ENCODE peak calls at places on chromosomes 4 and X, in seven cellular contexts. One of them, this sample, is unnamed.

GRCh38 chr4:13240066-13240465 is 244.1 kb downstream of the RAB28 start:
- DNase-seq in HCT116: no peak
- DNase-seq in GM12878: no peak
- DNase-seq in H1: no peak
- DNase-seq in SK-N-SH: no peak
- DNase-seq in HepG2: no peak
- DNase-seq in K562: no peak
- DNase-seq in this sample: no peak

GRCh38 chr4:34183916-34184315 is 2060.4 kb downstream of the ARAP2 start:
- DNase-seq in HCT116: no peak
- DNase-seq in GM12878: no peak
- DNase-seq in H1: no peak
- DNase-seq in SK-N-SH: no peak
- DNase-seq in HepG2: no peak
- DNase-seq in K562: no peak
- DNase-seq in this sample: no peak

GRCh38 chrX:47191331-47191730 is 2.3 kb upstream of the UBA1 start:
- DNase-seq in HCT116: peak
- DNase-seq in GM12878: no peak
- DNase-seq in H1: peak
- DNase-seq in SK-N-SH: no peak
- DNase-seq in HepG2: no peak
- DNase-seq in K562: no peak
- DNase-seq in this sample: peak

GRCh38 chrX:71095971-71096701 is 485 bp downstream of the FOXO4 start:
- DNase-seq in HCT116: peak
- DNase-seq in GM12878: no peak
- DNase-seq in H1: no peak
- DNase-seq in SK-N-SH: peak
- DNase-seq in HepG2: no peak
- DNase-seq in K562: peak
- DNase-seq in this sample: peak

GRCh38 chrX:49282647-49283011 is 13.0 kb downstream of the PPP1R3F start:
- DNase-seq in HCT116: peak
- DNase-seq in GM12878: no peak
- DNase-seq in H1: no peak
- DNase-seq in SK-N-SH: peak
- DNase-seq in HepG2: no peak
- DNase-seq in K562: peak
- DNase-seq in this sample: peak

GRCh38 chr4:53854991-53855885 is 209.2 kb downstream of the CHIC2 start:
- DNase-seq in HCT116: no peak
- DNase-seq in GM12878: no peak
- DNase-seq in H1: no peak
- DNase-seq in SK-N-SH: no peak
- DNase-seq in HepG2: no peak
- DNase-seq in K562: no peak
- DNase-seq in this sample: no peak

GRCh38 chrX:106874075-106874474 is 29.1 kb downstream of the RIPPLY1 start:
- DNase-seq in HCT116: no peak
- DNase-seq in GM12878: no peak
- DNase-seq in H1: no peak
- DNase-seq in SK-N-SH: peak
- DNase-seq in HepG2: peak
- DNase-seq in K562: peak
- DNase-seq in this sample: no peak

GRCh38 chr4:122960298-122960985 is 38.0 kb upstream of the NUDT6 start:
- DNase-seq in HCT116: no peak
- DNase-seq in GM12878: no peak
- DNase-seq in H1: no peak
- DNase-seq in SK-N-SH: no peak
- DNase-seq in HepG2: no peak
- DNase-seq in K562: no peak
- DNase-seq in this sample: no peak

GRCh38 chr4:152424980-152425379 is 110.9 kb downstream of the FBXW7 start:
- DNase-seq in HCT116: no peak
- DNase-seq in GM12878: no peak
- DNase-seq in H1: no peak
- DNase-seq in SK-N-SH: no peak
- DNase-seq in HepG2: no peak
- DNase-seq in K562: no peak
- DNase-seq in this sample: no peak

GRCh38 chr4:30821275-30821674 is 101.1 kb downstream of the PCDH7 start:
- DNase-seq in HCT116: peak
- DNase-seq in GM12878: no peak
- DNase-seq in H1: no peak
- DNase-seq in SK-N-SH: no peak
- DNase-seq in HepG2: no peak
- DNase-seq in K562: no peak
- DNase-seq in this sample: no peak

GRCh38 chr4:153232768-153233167 is 28.5 kb downstream of the TRIM2 start:
- DNase-seq in HCT116: peak
- DNase-seq in GM12878: no peak
- DNase-seq in H1: peak
- DNase-seq in SK-N-SH: no peak
- DNase-seq in HepG2: peak
- DNase-seq in K562: no peak
- DNase-seq in this sample: peak

GRCh38 chr4:105979506-105979905 is 84.2 kb downstream of the NPNT start:
- DNase-seq in HCT116: no peak
- DNase-seq in GM12878: no peak
- DNase-seq in H1: no peak
- DNase-seq in SK-N-SH: no peak
- DNase-seq in HepG2: no peak
- DNase-seq in K562: no peak
- DNase-seq in this sample: no peak

GRCh38 chr4:128831526-128832252 is 22.2 kb downstream of the JADE1 start:
- DNase-seq in HCT116: no peak
- DNase-seq in GM12878: no peak
- DNase-seq in H1: no peak
- DNase-seq in SK-N-SH: peak
- DNase-seq in HepG2: peak
- DNase-seq in K562: no peak
- DNase-seq in this sample: no peak

GRCh38 chr4:69831646-69832325 is 28.2 kb downstream of the SULT1E1 start:
- DNase-seq in HCT116: no peak
- DNase-seq in GM12878: peak
- DNase-seq in H1: no peak
- DNase-seq in SK-N-SH: no peak
- DNase-seq in HepG2: peak
- DNase-seq in K562: no peak
- DNase-seq in this sample: no peak

GRCh38 chrX:105653891-105654290 is 168.4 kb upstream of the NRK start:
- DNase-seq in HCT116: no peak
- DNase-seq in GM12878: no peak
- DNase-seq in H1: no peak
- DNase-seq in SK-N-SH: no peak
- DNase-seq in HepG2: no peak
- DNase-seq in K562: no peak
- DNase-seq in this sample: no peak

DNA sequence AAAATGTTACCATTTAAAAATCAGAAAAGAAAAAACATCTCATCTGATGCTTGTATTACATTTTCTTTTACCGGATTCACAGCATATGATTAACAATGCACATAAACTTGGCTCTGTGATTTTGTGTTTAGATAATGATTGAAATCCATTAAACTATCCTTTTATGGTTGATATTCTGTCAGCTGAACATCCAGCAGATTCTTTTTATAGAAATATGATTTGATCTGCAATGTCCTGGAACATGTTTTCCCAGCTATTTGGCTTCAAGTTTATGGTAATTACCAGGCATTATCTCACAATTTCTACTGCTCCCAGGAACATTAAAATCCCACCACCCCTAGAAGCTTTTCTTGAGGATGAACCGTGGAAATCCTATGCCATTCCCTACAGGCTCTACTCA is 205.7 kb upstream of the TET2 start:
- DNase-seq in HCT116: no peak
- DNase-seq in GM12878: no peak
- DNase-seq in H1: no peak
- DNase-seq in SK-N-SH: peak
- DNase-seq in HepG2: no peak
- DNase-seq in K562: no peak
- DNase-seq in this sample: no peak
- TF ChIP-seq JUND in HCT116: no peak
- TF ChIP-seq JUND in GM12878: no peak
- TF ChIP-seq JUND in H1: no peak
- TF ChIP-seq JUND in SK-N-SH: no peak
- TF ChIP-seq JUND in HepG2: no peak
- TF ChIP-seq JUND in K562: no peak
- TF ChIP-seq JUND in this sample: no peak

DNA sequence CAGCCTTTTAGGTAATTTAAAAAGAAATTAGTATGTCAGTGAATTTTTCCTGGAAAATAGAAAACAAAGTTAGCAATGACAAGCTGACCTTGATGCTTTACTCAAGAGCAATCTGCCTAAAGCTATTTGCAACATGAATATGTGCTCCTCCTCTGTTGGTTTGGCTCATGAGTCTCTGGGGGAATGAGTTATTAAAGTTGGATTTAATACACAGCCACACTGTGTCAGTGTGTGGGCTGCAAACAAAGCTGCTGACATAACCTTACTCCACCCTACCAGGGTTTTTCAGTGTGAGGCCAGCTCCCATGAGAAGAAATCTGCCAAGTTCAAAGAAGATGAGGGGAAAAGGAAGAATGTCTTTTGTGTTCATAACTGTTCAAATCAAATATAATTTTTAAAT is 280.5 kb downstream of the TLL1 start:
- DNase-seq in HCT116: no peak
- DNase-seq in GM12878: no peak
- DNase-seq in H1: no peak
- DNase-seq in SK-N-SH: no peak
- DNase-seq in HepG2: no peak
- DNase-seq in K562: no peak
- DNase-seq in this sample: no peak
- TF ChIP-seq JUND in HCT116: no peak
- TF ChIP-seq JUND in GM12878: no peak
- TF ChIP-seq JUND in H1: no peak
- TF ChIP-seq JUND in SK-N-SH: no peak
- TF ChIP-seq JUND in HepG2: no peak
- TF ChIP-seq JUND in K562: no peak
- TF ChIP-seq JUND in this sample: no peak

DNA sequence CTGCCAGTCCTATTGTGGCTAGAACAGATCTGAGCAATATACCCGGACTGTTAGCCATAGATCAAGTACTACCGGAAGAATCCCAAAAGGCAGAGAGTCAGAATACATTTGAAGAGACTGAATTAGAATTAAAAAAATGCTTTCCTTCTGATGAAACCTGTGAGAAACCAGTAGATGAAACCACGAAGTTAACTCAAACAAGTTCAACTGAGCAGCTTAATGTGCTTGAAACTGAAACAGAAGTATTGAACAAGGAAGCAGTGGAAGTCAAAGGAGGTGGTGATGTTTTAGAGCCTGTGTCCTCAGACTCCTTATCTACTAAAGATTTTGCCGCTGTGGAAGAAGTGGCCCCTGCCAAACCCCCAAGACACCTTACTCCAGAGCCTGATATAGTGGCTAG is 46.8 kb downstream of the WDR44 start:
- DNase-seq in HCT116: no peak
- DNase-seq in GM12878: no peak
- DNase-seq in H1: no peak
- DNase-seq in SK-N-SH: no peak
- DNase-seq in HepG2: no peak
- DNase-seq in K562: no peak
- DNase-seq in this sample: no peak
- TF ChIP-seq JUND in HCT116: no peak
- TF ChIP-seq JUND in GM12878: no peak
- TF ChIP-seq JUND in H1: no peak
- TF ChIP-seq JUND in SK-N-SH: no peak
- TF ChIP-seq JUND in HepG2: no peak
- TF ChIP-seq JUND in K562: no peak
- TF ChIP-seq JUND in this sample: no peak

DNA sequence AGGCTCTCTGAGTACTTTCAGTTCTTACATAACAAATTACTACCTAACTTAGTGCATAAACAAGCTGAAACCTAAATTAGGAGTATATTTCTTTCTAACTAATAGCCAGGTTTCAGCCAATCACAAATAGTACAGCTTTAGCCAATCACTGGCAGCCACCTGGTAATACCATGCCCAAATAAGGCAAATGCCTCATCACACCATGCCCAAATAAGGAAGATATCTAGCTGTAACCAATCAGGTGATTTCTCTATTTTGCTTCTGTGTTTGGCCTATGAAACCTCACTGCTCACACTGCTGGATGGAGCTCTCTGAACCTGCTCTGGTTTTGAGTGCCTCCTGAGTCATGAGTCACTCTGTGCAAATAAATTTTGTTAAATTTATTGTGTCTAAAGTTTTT is 113.5 kb downstream of the DDIT4L start:
- DNase-seq in HCT116: no peak
- DNase-seq in GM12878: no peak
- DNase-seq in H1: no peak
- DNase-seq in SK-N-SH: no peak
- DNase-seq in HepG2: no peak
- DNase-seq in K562: no peak
- DNase-seq in this sample: no peak
- TF ChIP-seq JUND in HCT116: no peak
- TF ChIP-seq JUND in GM12878: no peak
- TF ChIP-seq JUND in H1: no peak
- TF ChIP-seq JUND in SK-N-SH: no peak
- TF ChIP-seq JUND in HepG2: no peak
- TF ChIP-seq JUND in K562: no peak
- TF ChIP-seq JUND in this sample: no peak

GRCh38 chrX:120549483-120550452 is 11.0 kb downstream of the CUL4B start:
- DNase-seq in HCT116: peak
- DNase-seq in GM12878: no peak
- DNase-seq in H1: no peak
- DNase-seq in SK-N-SH: no peak
- DNase-seq in HepG2: peak
- DNase-seq in K562: peak
- DNase-seq in this sample: no peak
- TF ChIP-seq JUND in HCT116: peak
- TF ChIP-seq JUND in GM12878: no peak
- TF ChIP-seq JUND in H1: no peak
- TF ChIP-seq JUND in SK-N-SH: peak
- TF ChIP-seq JUND in HepG2: peak
- TF ChIP-seq JUND in K562: peak
- TF ChIP-seq JUND in this sample: no peak

DNA sequence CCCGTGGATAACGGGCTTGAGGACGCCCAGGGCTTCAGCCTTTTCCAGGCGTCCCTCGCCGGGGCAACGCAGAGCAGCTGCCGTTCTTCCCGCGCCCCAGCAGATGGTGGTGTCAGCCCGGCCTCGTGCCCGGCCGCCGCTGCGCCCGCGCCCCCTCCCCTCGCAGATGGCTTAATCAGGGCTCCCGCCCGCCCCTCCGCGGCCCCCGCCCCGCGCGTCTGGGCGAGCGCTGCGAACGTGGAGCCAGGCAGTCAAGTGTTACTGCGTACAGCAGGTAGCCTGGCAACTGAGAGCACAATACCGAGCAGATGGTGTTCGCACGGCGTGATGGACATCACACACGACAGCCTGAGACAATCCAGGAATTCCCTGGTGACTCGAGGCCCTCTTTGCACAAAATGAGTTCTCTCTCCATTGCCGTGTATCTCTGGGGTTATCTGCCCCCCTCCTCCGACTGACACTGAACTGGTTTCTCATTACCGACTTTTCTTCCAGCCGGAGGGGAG is 69.3 kb downstream of the MGST2 start:
- DNase-seq in HCT116: no peak
- DNase-seq in GM12878: no peak
- DNase-seq in H1: peak
- DNase-seq in SK-N-SH: peak
- DNase-seq in HepG2: no peak
- DNase-seq in K562: no peak
- DNase-seq in this sample: peak
- TF ChIP-seq JUND in HCT116: no peak
- TF ChIP-seq JUND in GM12878: no peak
- TF ChIP-seq JUND in H1: peak
- TF ChIP-seq JUND in SK-N-SH: no peak
- TF ChIP-seq JUND in HepG2: no peak
- TF ChIP-seq JUND in K562: no peak
- TF ChIP-seq JUND in this sample: no peak

This sample was measured in T47D.